ENCODE peak calls at places on chromosomes 3 and 15, in four cellular contexts. P is activated T-cell treated with anti-CD3 and anti-CD28 coated beads for 1 hour, W is HS-27A, M is GM23248. Z is an unnamed sample.

GRCh38 chr15:78995921-78996780 is 51.3 kb upstream of the CTSH start:
- DNase-seq in W (no peak), P (no peak), M (no peak), Z (no peak)

GRCh38 chr3:189780556-189781270 is 149.5 kb downstream of the TP63 start:
- DNase-seq in M (no peak), W (no peak), P (no peak), Z (no peak)

GRCh38 chr3:127753898-127754410 is 68.4 kb downstream of the MGLL start:
- DNase-seq in P (no peak), M (no peak), W (no peak), Z (no peak)

GRCh38 chr3:129118745-129119144 is 2.9 kb downstream of the RAB43 start:
- DNase-seq in W (no peak), M (no peak), P (no peak), Z (no peak)

GRCh38 chr15:100726426-100727190 is 124.2 kb downstream of the ASB7 start:
- DNase-seq in P (no peak), W (peak; percentile 66), M (peak; percentile 44), Z (no peak)

GRCh38 chr15:80803580-80804525 is 24.7 kb downstream of the CEMIP start:
- DNase-seq in P (no peak), M (peak; percentile 29), W (no peak), Z (no peak)

GRCh38 chr3:20051123-20051806 is 11.0 kb downstream of the KAT2B start:
- DNase-seq in P (no peak), W (no peak), M (no peak), Z (no peak)

GRCh38 chr3:133983576-133984560 is 45.9 kb downstream of the SLCO2A1 start:
- DNase-seq in P (no peak), M (no peak), W (no peak), Z (no peak)

GRCh38 chr3:197495499-197495898 is 60.3 kb downstream of the BDH1 start:
- DNase-seq in M (no peak), P (no peak), W (no peak), Z (no peak)

GRCh38 chr3:144033235-144033579 is 61.6 kb downstream of the DIPK2A start:
- DNase-seq in W (no peak), P (no peak), M (no peak), Z (no peak)

GRCh38 chr15:65366122-65366892 is 11.5 kb downstream of the IGDCC3 start:
- DNase-seq in P (no peak), M (no peak), W (no peak), Z (no peak)

GRCh38 chr3:55567615-55568014 is 80.5 kb upstream of the WNT5A start:
- DNase-seq in P (no peak), W (no peak), M (peak; percentile 62), Z (no peak)

GRCh38 chr3:172213765-172214358 is 174.5 kb downstream of the FNDC3B start:
- DNase-seq in W (no peak), P (no peak), M (no peak), Z (no peak)

GRCh38 chr15:100836501-100836900 is 43.1 kb upstream of the ALDH1A3 start:
- DNase-seq in P (no peak), M (no peak), W (no peak), Z (no peak)